ENCODE peak calls at places on chromosome 6, in eight cellular contexts. One of them, this sample, is unnamed.

GRCh38 chr6:167400482-167401138 is 75.7 kb downstream of the TTLL2 start:
- DNase-seq in CD4-positive, alpha-beta memory T cell: no peak
- DNase-seq in upper lobe of right lung: peak
- DNase-seq in SW 1271: no peak
- DNase-seq in T-helper 2 cell: no peak
- DNase-seq in Right ventricle myocardium superior: no peak
- DNase-seq in CD8-positive, alpha-beta T cell: no peak
- DNase-seq in fibroblast of mammary gland: no peak
- DNase-seq in this sample: no peak

GRCh38 chr6:116412270-116412669 is 41.5 kb downstream of the DSE start:
- DNase-seq in SW 1271: no peak
- DNase-seq in CD8-positive, alpha-beta T cell: no peak
- DNase-seq in CD4-positive, alpha-beta memory T cell: no peak
- DNase-seq in Right ventricle myocardium superior: peak
- DNase-seq in fibroblast of mammary gland: peak
- DNase-seq in T-helper 2 cell: no peak
- DNase-seq in upper lobe of right lung: no peak
- DNase-seq in this sample: no peak

GRCh38 chr6:72873438-72873837 is 251.6 kb downstream of the KCNQ5 start:
- DNase-seq in CD4-positive, alpha-beta memory T cell: no peak
- DNase-seq in SW 1271: no peak
- DNase-seq in Right ventricle myocardium superior: no peak
- DNase-seq in fibroblast of mammary gland: no peak
- DNase-seq in CD8-positive, alpha-beta T cell: no peak
- DNase-seq in upper lobe of right lung: no peak
- DNase-seq in T-helper 2 cell: no peak
- DNase-seq in this sample: no peak

GRCh38 chr6:83976037-83976755 is 57.4 kb upstream of the MRAP2 start:
- DNase-seq in CD8-positive, alpha-beta T cell: no peak
- DNase-seq in SW 1271: no peak
- DNase-seq in upper lobe of right lung: no peak
- DNase-seq in T-helper 2 cell: no peak
- DNase-seq in fibroblast of mammary gland: no peak
- DNase-seq in CD4-positive, alpha-beta memory T cell: no peak
- DNase-seq in Right ventricle myocardium superior: no peak
- DNase-seq in this sample: no peak

GRCh38 chr6:140923048-140923447 is 1209.7 kb upstream of the GJE1 start:
- DNase-seq in upper lobe of right lung: no peak
- DNase-seq in T-helper 2 cell: no peak
- DNase-seq in Right ventricle myocardium superior: no peak
- DNase-seq in CD4-positive, alpha-beta memory T cell: no peak
- DNase-seq in SW 1271: no peak
- DNase-seq in CD8-positive, alpha-beta T cell: no peak
- DNase-seq in fibroblast of mammary gland: peak
- DNase-seq in this sample: no peak

GRCh38 chr6:69617163-69617562 is 179.6 kb downstream of the LMBRD1 start:
- DNase-seq in CD8-positive, alpha-beta T cell: no peak
- DNase-seq in upper lobe of right lung: no peak
- DNase-seq in CD4-positive, alpha-beta memory T cell: no peak
- DNase-seq in T-helper 2 cell: no peak
- DNase-seq in SW 1271: no peak
- DNase-seq in Right ventricle myocardium superior: no peak
- DNase-seq in fibroblast of mammary gland: no peak
- DNase-seq in this sample: no peak

GRCh38 chr6:160634706-160635105 is 29.4 kb downstream of the LPA start:
- DNase-seq in CD8-positive, alpha-beta T cell: no peak
- DNase-seq in T-helper 2 cell: no peak
- DNase-seq in SW 1271: no peak
- DNase-seq in upper lobe of right lung: peak
- DNase-seq in Right ventricle myocardium superior: no peak
- DNase-seq in CD4-positive, alpha-beta memory T cell: no peak
- DNase-seq in fibroblast of mammary gland: no peak
- DNase-seq in this sample: no peak

GRCh38 chr6:7721654-7722053 is 4.2 kb upstream of the BMP6 start:
- DNase-seq in CD8-positive, alpha-beta T cell: no peak
- DNase-seq in Right ventricle myocardium superior: no peak
- DNase-seq in upper lobe of right lung: no peak
- DNase-seq in CD4-positive, alpha-beta memory T cell: no peak
- DNase-seq in fibroblast of mammary gland: peak
- DNase-seq in SW 1271: peak
- DNase-seq in T-helper 2 cell: no peak
- DNase-seq in this sample: no peak

GRCh38 chr6:153013438-153013837 is 10.9 kb upstream of the MTRF1L start:
- DNase-seq in upper lobe of right lung: no peak
- DNase-seq in Right ventricle myocardium superior: no peak
- DNase-seq in SW 1271: no peak
- DNase-seq in CD4-positive, alpha-beta memory T cell: no peak
- DNase-seq in T-helper 2 cell: no peak
- DNase-seq in CD8-positive, alpha-beta T cell: no peak
- DNase-seq in fibroblast of mammary gland: no peak
- DNase-seq in this sample: no peak

GRCh38 chr6:144659202-144659731 is 374.1 kb downstream of the UTRN start:
- DNase-seq in CD8-positive, alpha-beta T cell: no peak
- DNase-seq in Right ventricle myocardium superior: no peak
- DNase-seq in fibroblast of mammary gland: peak
- DNase-seq in CD4-positive, alpha-beta memory T cell: peak
- DNase-seq in SW 1271: no peak
- DNase-seq in T-helper 2 cell: no peak
- DNase-seq in upper lobe of right lung: no peak
- DNase-seq in this sample: no peak

GRCh38 chr6:110325197-110325596 is 33.0 kb downstream of the METTL24 start:
- DNase-seq in CD8-positive, alpha-beta T cell: no peak
- DNase-seq in SW 1271: no peak
- DNase-seq in CD4-positive, alpha-beta memory T cell: no peak
- DNase-seq in upper lobe of right lung: no peak
- DNase-seq in Right ventricle myocardium superior: no peak
- DNase-seq in fibroblast of mammary gland: peak
- DNase-seq in T-helper 2 cell: no peak
- DNase-seq in this sample: peak

GRCh38 chr6:137894779-137895385 is 27.8 kb downstream of the TNFAIP3 start:
- DNase-seq in upper lobe of right lung: no peak
- DNase-seq in SW 1271: no peak
- DNase-seq in T-helper 2 cell: no peak
- DNase-seq in CD8-positive, alpha-beta T cell: no peak
- DNase-seq in Right ventricle myocardium superior: no peak
- DNase-seq in CD4-positive, alpha-beta memory T cell: no peak
- DNase-seq in fibroblast of mammary gland: peak
- DNase-seq in this sample: peak

GRCh38 chr6:80541886-80542285 is 435.4 kb downstream of the BCKDHB start:
- DNase-seq in fibroblast of mammary gland: no peak
- DNase-seq in T-helper 2 cell: no peak
- DNase-seq in CD8-positive, alpha-beta T cell: no peak
- DNase-seq in CD4-positive, alpha-beta memory T cell: no peak
- DNase-seq in SW 1271: no peak
- DNase-seq in upper lobe of right lung: no peak
- DNase-seq in Right ventricle myocardium superior: no peak
- DNase-seq in this sample: no peak

GRCh38 chr6:118509009-118509617 is 39.0 kb upstream of the PLN start:
- DNase-seq in SW 1271: peak
- DNase-seq in Right ventricle myocardium superior: no peak
- DNase-seq in upper lobe of right lung: no peak
- DNase-seq in fibroblast of mammary gland: peak
- DNase-seq in T-helper 2 cell: no peak
- DNase-seq in CD4-positive, alpha-beta memory T cell: no peak
- DNase-seq in CD8-positive, alpha-beta T cell: no peak
- DNase-seq in this sample: no peak

GRCh38 chr6:27866370-27867050 is 45.7 kb downstream of the OR2B2 start:
- DNase-seq in T-helper 2 cell: no peak
- DNase-seq in CD8-positive, alpha-beta T cell: peak
- DNase-seq in fibroblast of mammary gland: peak
- DNase-seq in CD4-positive, alpha-beta memory T cell: peak
- DNase-seq in Right ventricle myocardium superior: no peak
- DNase-seq in upper lobe of right lung: no peak
- DNase-seq in SW 1271: peak
- DNase-seq in this sample: no peak